ENCODE peak calls at places on chromosomes 1 and 21, in five cellular contexts. Y is H9, O is astrocyte, C is SK-N-MC, M is IMR-90. U is an unnamed sample.

GRCh38 chr1:89503690-89504089 is 20.9 kb upstream of the LRRC8B start:
- DNase-seq in Y (no peak), O (no peak), C (no peak), M (no peak), U (no peak)

GRCh38 chr1:29397981-29398380 is 161.7 kb downstream of the PTPRU start:
- DNase-seq in Y (no peak), O (no peak), C (no peak), M (no peak), U (no peak)

GRCh38 chr1:113804421-113805255 is 7.6 kb downstream of the RSBN1 start:
- DNase-seq in Y (no peak), O (peak), C (no peak), M (peak), U (no peak)

GRCh38 chr1:202811296-202812175 is 782 bp downstream of the PCAT6 start:
- DNase-seq in Y (peak), O (no peak), C (no peak), M (peak), U (no peak)

GRCh38 chr1:50251592-50252165 is 143.0 kb downstream of the ELAVL4 start:
- DNase-seq in Y (peak), O (no peak), C (no peak), M (no peak), U (no peak)

GRCh38 chr1:210499956-210500355 is 171.3 kb downstream of the HHAT start:
- DNase-seq in Y (no peak), O (no peak), C (no peak), M (peak), U (no peak)

GRCh38 chr1:10625076-10625475 is 150.3 kb downstream of the PEX14 start:
- DNase-seq in Y (no peak), O (no peak), C (no peak), M (no peak), U (no peak)

GRCh38 chr1:5818755-5819154 is 173.5 kb downstream of the NPHP4 start:
- DNase-seq in Y (no peak), O (no peak), C (no peak), M (no peak), U (no peak)

GRCh38 chr1:114536043-114536442 is 25.0 kb upstream of the TRIM33 start:
- DNase-seq in Y (no peak), O (no peak), C (no peak), M (no peak), U (no peak)

GRCh38 chr1:94887603-94888171 is 39.2 kb downstream of the CNN3 start:
- DNase-seq in Y (peak), O (no peak), C (no peak), M (no peak), U (no peak)

GRCh38 chr1:3641046-3641760 is 8.7 kb downstream of the WRAP73 start:
- DNase-seq in Y (no peak), O (no peak), C (no peak), M (no peak), U (peak)

GRCh38 chr1:2472109-2472508 is 4.0 kb upstream of the PLCH2 start:
- DNase-seq in Y (no peak), O (no peak), C (no peak), M (no peak), U (no peak)

GRCh38 chr1:234855851-234856250 is 245.9 kb upstream of the IRF2BP2 start:
- DNase-seq in Y (no peak), O (no peak), C (no peak), M (no peak), U (no peak)

GRCh38 chr1:234856719-234857310 is 246.8 kb upstream of the IRF2BP2 start:
- DNase-seq in Y (no peak), O (no peak), C (no peak), M (no peak), U (no peak)

GRCh38 chr1:234852659-234853058 is 242.7 kb upstream of the IRF2BP2 start:
- DNase-seq in Y (no peak), O (no peak), C (no peak), M (no peak), U (no peak)

GRCh38 chr1:234853906-234854647 is 244.1 kb upstream of the IRF2BP2 start:
- DNase-seq in Y (no peak), O (peak), C (no peak), M (peak), U (no peak)

DNA sequence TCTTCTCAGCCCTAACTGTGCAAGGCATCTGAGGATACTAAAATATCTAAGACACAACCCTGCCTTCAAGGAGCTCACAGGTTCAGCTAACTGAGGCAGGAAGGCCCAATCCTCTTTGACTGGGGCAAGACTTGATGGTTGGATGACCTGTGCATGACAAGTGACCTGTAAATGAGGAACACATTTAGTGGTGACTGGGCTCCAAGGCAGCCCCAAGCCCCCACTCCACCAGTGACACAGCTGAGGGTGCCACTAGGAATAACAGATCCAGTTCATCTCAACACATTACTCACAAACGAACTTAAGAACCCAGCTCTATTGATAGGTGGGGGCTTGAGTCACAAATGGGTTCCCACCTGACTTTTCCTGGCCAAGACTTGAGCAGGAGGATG is 244.7 kb upstream of the IRF2BP2 start:
- DNase-seq in Y (no peak), O (no peak), C (no peak), M (no peak), U (no peak)
- H3K9ac ChIP-seq in Y (no peak), O (no peak), C (no peak), M (no peak), U (no peak)

GRCh38 chr1:117735045-117735992 is 129.5 kb downstream of the TENT5C start:
- DNase-seq in Y (no peak), O (peak), C (no peak), M (peak), U (no peak)
- H3K9ac ChIP-seq in Y (no peak), O (peak), C (no peak), M (peak), U (peak)

GRCh38 chr1:26225033-26225831 is 8.8 kb upstream of the CEP85 start:
- DNase-seq in Y (peak), O (peak), C (no peak), M (no peak), U (peak)
- H3K9ac ChIP-seq in Y (no peak), O (peak), C (no peak), M (no peak), U (peak)

GRCh38 chr1:226064168-226064815 is 1.8 kb downstream of the H3-3A start:
- DNase-seq in Y (no peak), O (no peak), C (no peak), M (no peak), U (no peak)

GRCh38 chr1:226062558-226063361 is at the start of gene H3-3A:
- DNase-seq in Y (peak), O (peak), C (peak), M (peak), U (peak)

GRCh38 chr1:226061793-226062557 is 541 bp upstream of the H3-3A start:
- DNase-seq in Y (peak), O (peak), C (no peak), M (peak), U (peak)

GRCh38 chr1:226064816-226065248 is 2.3 kb downstream of the H3-3A start:
- DNase-seq in Y (no peak), O (peak), C (no peak), M (peak), U (no peak)

DNA sequence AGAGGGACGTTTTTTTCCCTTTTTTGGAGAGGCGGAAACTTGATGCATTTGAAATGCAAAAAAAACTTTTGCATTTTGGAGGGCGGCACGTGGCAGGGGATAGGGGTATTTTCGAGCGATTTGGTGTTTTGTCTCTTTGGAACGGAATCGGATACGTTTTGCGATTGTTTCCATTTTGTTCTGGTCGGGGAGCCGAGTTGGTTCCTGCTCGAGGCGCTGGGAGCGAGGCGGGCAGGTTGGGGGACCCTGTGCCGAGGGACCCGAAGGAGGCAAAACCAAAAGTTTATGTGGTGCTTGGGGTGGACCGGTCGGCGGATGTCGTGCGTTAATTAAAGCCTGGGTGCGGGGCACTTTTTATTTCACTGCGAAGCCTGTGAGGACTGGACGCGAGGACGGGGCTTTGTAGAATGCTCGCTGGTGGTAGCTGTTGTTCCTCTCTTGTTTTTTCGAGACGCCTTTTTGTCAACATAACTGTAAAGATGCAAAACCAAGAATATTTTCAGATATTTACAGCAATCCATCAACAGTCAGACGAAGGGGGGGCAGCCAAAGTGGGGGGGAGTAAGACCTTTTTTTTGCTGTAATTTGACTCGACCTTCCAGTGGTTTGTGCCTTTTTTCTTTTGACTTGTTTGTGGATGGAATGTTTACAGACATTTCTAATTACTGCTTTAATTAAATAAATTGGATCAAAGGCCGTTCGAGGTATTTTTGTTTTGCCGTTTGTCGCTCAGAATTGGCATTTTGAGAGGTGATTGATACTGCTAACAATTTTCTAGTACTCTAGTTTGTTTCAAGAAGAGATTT is 1.0 kb downstream of the H3-3A start:
- DNase-seq in Y (peak), O (peak), C (no peak), M (peak), U (peak)
- H3K9ac ChIP-seq in Y (peak), O (peak), C (peak), M (peak), U (peak)

GRCh38 chr1:177976596-177976995 is 6.7 kb upstream of the SEC16B start:
- DNase-seq in Y (no peak), O (no peak), C (no peak), M (no peak), U (no peak)

GRCh38 chr1:177978530-177978929 is 8.7 kb upstream of the SEC16B start:
- DNase-seq in Y (no peak), O (no peak), C (no peak), M (no peak), U (no peak)

GRCh38 chr1:177979272-177979671 is 9.4 kb upstream of the SEC16B start:
- DNase-seq in Y (no peak), O (no peak), C (no peak), M (no peak), U (no peak)

GRCh38 chr1:177973585-177973984 is 3.7 kb upstream of the SEC16B start:
- DNase-seq in Y (no peak), O (no peak), C (no peak), M (no peak), U (no peak)

DNA sequence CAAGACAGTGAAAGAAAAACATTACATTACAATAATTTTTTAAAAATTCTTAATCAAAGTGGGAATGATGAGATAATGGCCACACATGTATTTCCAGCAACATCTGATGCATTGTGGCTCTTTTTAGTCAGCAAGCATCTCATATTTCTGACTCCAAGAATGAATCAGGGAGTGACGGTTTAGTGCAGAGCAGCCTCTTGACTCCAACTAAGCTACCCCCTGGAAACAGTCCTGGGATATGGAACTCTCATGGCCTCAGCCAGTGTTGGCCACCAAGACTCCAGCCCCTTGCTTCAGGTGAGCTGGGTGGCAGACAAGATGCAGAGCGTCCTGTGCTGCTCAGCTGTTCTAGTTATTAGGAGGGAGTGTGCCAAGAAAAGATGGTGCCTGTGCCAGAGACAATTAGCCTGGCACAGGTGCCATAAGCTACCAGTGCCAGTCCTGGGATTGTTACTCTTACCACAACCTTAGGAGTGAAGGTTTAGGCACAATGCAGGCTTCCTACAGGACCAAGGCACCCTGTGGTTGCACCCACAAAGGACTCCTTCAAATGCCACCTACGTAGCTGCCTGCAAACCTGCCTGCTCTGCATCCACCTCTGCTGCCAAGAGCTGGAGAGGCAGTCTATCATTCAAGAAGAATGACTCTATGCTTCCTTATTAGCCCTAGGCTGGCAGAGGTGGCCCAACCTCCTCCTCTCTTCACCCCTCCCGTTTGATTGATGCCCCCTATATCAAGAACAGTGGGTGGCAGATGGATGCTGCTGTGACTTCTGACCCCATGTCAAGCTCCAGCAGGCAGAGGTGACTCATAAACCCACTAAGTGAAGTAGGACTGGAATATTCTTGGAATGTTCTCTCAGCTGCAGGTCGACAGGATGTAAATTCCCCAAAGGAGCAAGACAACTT is 6.0 kb upstream of the SEC16B start:
- DNase-seq in Y (no peak), O (peak), C (no peak), M (peak), U (no peak)
- H3K9ac ChIP-seq in Y (no peak), O (no peak), C (no peak), M (no peak), U (no peak)

DNA sequence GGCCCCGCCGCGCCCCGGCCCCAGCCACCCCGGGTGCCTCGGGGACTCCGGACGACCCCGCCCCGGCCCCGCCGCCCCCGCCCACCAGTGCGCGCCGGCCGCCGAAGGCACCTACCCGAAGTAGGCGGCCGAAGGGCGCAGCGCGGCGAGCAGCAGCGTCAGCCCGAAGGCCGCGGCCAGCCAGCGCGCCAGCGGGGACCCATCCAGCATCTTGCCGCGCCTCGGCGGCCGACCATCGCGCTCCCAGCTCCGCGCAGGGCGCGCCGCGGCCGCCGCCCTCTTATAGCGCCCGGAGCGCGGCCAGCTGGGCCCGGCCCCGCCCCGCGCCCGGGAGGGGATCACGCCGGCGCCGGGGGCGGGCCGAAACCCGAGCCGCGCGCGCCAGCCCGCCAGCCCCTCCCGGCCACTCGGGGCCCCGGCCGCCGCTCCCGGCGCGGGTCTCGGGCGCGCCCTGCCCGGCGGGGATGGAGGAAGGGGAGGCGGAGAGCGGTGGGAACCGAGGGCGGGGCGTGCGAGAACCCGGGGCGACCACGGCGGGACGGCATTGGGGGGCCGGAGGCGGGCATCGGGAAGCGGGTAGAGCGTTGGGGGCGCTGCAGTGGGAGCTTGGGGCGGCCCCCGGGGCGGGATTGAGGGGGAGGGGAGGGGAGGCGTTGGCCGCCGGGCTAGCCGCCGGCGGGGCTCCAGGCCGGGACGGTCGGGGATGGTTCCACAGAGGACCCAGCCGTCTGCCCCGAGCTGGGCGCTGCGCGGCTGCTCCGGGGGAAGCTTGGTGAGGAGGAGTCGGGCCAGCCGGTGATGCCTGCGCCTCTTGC is at the start of gene WNT9A:
- DNase-seq in Y (no peak), O (peak), C (no peak), M (peak), U (peak)
- H3K9ac ChIP-seq in Y (no peak), O (peak), C (peak), M (peak), U (no peak)

GRCh38 chr21:26849428-26850115 is 4.4 kb upstream of the ADAMTS1 start:
- DNase-seq in Y (no peak), O (peak), C (no peak), M (peak), U (no peak)
- H3K9ac ChIP-seq in Y (no peak), O (no peak), C (peak), M (no peak), U (no peak)

GRCh38 chr1:25807480-25808390 is 7.7 kb downstream of the SELENON start:
- DNase-seq in Y (no peak), O (no peak), C (no peak), M (no peak), U (peak)
- H3K9ac ChIP-seq in Y (no peak), O (no peak), C (no peak), M (no peak), U (no peak)

DNA sequence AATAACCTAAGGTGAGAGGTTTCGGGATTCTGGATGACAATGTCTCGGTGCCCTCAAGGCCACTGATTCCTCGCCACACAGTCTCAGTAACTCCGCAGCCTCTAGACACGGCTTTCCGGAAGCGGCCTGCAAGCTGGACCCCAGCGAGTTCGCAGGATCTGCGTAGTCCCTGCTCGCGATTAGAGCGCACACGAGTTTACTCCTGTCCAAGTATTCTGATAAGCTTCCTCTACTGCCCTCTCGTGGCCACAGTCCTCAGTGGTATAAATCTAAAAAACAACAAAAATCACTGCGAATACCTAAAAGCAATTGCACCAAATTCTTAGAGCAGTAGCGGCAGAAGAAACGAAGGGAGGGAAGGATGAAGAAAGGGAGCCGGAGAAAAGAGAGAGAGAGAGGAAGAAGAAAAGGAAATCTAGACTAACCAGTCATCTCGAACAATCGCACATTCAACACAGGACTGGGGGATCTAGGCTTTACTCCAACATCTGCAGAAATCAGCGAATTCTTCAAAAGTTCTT is 1.1 kb upstream of the PLXNA2 start:
- DNase-seq in Y (peak), O (peak), C (peak), M (peak), U (peak)
- H3K9ac ChIP-seq in Y (no peak), O (no peak), C (no peak), M (no peak), U (peak)

U was measured in kidney.